ENCODE peak calls at places on chromosomes 16 and 17, in seven cellular contexts. N is MM.1S, A is GM23338, D is SK-N-SH, G is PC-3, U is HCT116, Q is OCI-LY7. X is an unnamed sample.
A peak's percentile ranks its signal among the peaks of the same experiment; 100 is the strongest.

GRCh38 chr17:64494121-64494520 is 2.7 kb downstream of the POLG2 start:
- DNase-seq in N (no peak), A (no peak), D (no peak), G (no peak), U (no peak), Q (no peak), X (no peak)

GRCh38 chr17:2233441-2233947 is 70.1 kb downstream of the SMG6 start:
- DNase-seq in N (no peak), A (no peak), D (no peak), G (no peak), U (no peak), Q (no peak), X (peak; percentile 78)

GRCh38 chr17:33964344-33964979 is 290.6 kb upstream of the CCL2 start:
- DNase-seq in N (peak; percentile 97), A (peak; percentile 64), D (no peak), G (no peak), U (no peak), Q (peak; percentile 71), X (no peak)

GRCh38 chr16:68234188-68235104 is 1.5 kb downstream of the ESRP2 start:
- DNase-seq in N (no peak), A (peak; percentile 71), D (no peak), G (peak; percentile 90), U (peak; percentile 61), Q (no peak), X (no peak)

GRCh38 chr17:80023261-80024205 is 12.1 kb downstream of the TBC1D16 start:
- DNase-seq in N (no peak), A (peak; percentile 72), D (peak; percentile 61), G (no peak), U (no peak), Q (no peak), X (peak; percentile 33)

GRCh38 chr16:53664724-53665345 is 38.8 kb downstream of the RPGRIP1L start:
- DNase-seq in N (no peak), A (no peak), D (no peak), G (no peak), U (no peak), Q (no peak), X (peak; percentile 96)

GRCh38 chr17:44794699-44795413 is 35.2 kb downstream of the GJC1 start:
- DNase-seq in N (no peak), A (no peak), D (no peak), G (peak; percentile 94), U (peak; percentile 73), Q (no peak), X (peak; percentile 96)

GRCh38 chr17:44409309-44410028 is 20.0 kb upstream of the ITGA2B start:
- DNase-seq in N (no peak), A (peak; percentile 28), D (peak; percentile 33), G (peak; percentile 9), U (no peak), Q (no peak), X (no peak)

GRCh38 chr16:28192811-28193529 is 18.8 kb downstream of the XPO6 start:
- DNase-seq in N (no peak), A (no peak), D (no peak), G (no peak), U (no peak), Q (peak; percentile 46), X (no peak)
- H3K4me1 ChIP-seq in N (peaks cover 10% of the 10 kb centered on the region), A (peaks cover 42% of the 10 kb centered on the region), D (peaks cover 2% of the 10 kb centered on the region), G (peaks cover 26% of the 10 kb centered on the region), U (peaks cover 2% of the 10 kb centered on the region), Q (peaks cover 43% of the 10 kb centered on the region), X (peaks cover 62% of the 10 kb centered on the region)

GRCh38 chr17:69539274-69539673 is 124.8 kb downstream of the MAP2K6 start:
- DNase-seq in N (no peak), A (no peak), D (no peak), G (no peak), U (no peak), Q (no peak), X (no peak)
- TF ChIP-seq EZH2phosphoT487 in N (no peak), A (no peak), D (no peak), G (no peak), U (no peak), Q (no peak), X (no peak)

GRCh38 chr16:89119161-89119621 is 25.5 kb downstream of the ACSF3 start:
- DNase-seq in N (no peak), A (no peak), D (no peak), G (no peak), U (no peak), Q (no peak), X (no peak)
- H3K4me1 ChIP-seq in N (peaks cover 40% of the 10 kb centered on the region), A (no peaks in the 10 kb centered on the region), D (no peaks in the 10 kb centered on the region), G (no peaks in the 10 kb centered on the region), U (no peaks in the 10 kb centered on the region), Q (peaks cover 57% of the 10 kb centered on the region), X (no peaks in the 10 kb centered on the region)

GRCh38 chr17:42780816-42781638 is 617 bp downstream of the WNK4 start:
- DNase-seq in N (no peak), A (peak; percentile 46), D (no peak), G (no peak), U (no peak), Q (no peak), X (peak; percentile 60)

GRCh38 chr17:42781639-42782401 is 1.4 kb downstream of the WNK4 start:
- DNase-seq in N (no peak), A (no peak), D (peak; percentile 38), G (peak; percentile 35), U (no peak), Q (no peak), X (peak; percentile 64)

GRCh38 chr17:42779304-42779941 is 987 bp upstream of the WNK4 start:
- DNase-seq in N (no peak), A (no peak), D (no peak), G (no peak), U (no peak), Q (no peak), X (no peak)

GRCh38 chr17:42778570-42778969 is 1.8 kb upstream of the WNK4 start:
- DNase-seq in N (no peak), A (no peak), D (no peak), G (no peak), U (no peak), Q (no peak), X (no peak)

DNA sequence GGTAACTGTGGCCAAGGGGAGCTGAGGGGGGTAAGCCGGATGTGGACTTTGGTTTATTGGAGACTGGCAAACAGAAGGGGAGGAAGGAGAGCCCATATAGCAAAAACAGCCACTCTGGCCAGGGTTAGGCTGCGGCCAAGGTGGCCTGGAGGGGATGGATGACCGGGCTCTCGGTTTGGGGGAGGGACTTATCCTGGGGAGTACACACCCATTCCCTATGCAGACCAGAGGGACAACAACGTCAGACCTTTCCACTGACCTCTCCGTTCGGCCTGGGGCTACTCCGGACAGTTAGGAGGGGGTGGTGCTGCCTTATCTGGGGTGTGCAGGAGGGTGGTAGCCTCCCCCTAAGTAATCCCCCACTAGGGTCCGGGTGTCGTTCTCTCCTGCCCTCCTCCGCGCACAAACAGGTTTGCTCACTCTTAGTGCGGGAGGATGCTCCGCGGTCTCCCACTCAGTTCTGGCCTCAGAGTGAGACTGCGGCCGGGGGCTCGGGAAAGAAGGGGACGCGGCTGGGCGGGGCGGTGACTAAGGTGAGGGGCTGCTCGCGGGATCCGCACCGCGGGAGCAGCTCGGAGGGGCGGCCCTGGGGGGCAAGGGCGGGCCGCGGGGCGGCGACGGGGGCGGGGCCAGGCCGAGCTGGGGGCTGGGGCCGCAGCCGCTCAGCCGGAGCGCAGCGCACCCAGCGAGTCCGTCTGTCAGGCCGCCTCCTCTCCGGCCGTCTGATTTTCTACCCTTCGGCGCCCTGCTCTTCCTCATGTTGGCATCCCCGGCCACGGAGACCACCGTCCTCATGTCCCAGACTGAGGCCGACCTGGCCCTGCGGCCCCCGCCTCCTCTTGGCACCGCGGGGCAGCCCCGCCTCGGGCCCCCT is at the start of gene WNK4:
- DNase-seq in N (no peak), A (peak; percentile 69), D (peak; percentile 89), G (peak; percentile 81), U (no peak), Q (no peak), X (peak; percentile 67)
- TF ChIP-seq EZH2phosphoT487 in N (no peak), A (no peak), D (no peak), G (no peak), U (no peak), Q (no peak), X (no peak)

GRCh38 chr17:70791748-70792443 is 622.6 kb downstream of the KCNJ2 start:
- DNase-seq in N (no peak), A (peak; percentile 16), D (no peak), G (no peak), U (no peak), Q (no peak), X (no peak)

GRCh38 chr17:70796757-70797156 is 627.4 kb downstream of the KCNJ2 start:
- DNase-seq in N (no peak), A (no peak), D (no peak), G (peak; percentile 7), U (no peak), Q (peak; percentile 60), X (no peak)

GRCh38 chr17:70795620-70796019 is 626.3 kb downstream of the KCNJ2 start:
- DNase-seq in N (no peak), A (no peak), D (no peak), G (no peak), U (no peak), Q (no peak), X (no peak)

GRCh38 chr17:70794757-70795156 is 625.4 kb downstream of the KCNJ2 start:
- DNase-seq in N (no peak), A (no peak), D (no peak), G (no peak), U (no peak), Q (no peak), X (no peak)

DNA sequence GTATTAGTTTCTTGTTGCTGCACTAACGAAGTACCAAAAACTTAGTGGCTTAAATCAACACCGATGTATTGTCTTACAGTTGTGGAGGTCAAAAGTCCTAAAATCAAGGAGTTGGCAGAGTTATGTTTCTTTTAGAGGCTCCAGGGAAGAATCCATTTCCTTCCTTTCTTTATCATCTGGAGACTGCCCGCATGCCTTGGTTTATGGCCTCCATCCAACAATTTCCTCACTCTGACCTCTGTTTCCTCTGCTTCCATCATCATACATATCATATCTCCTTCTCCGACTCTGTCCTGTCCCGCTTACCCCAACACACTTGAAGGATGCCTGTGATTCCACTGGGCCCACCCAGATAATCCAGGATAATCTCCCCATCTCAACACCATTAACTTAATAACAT is 627.8 kb downstream of the KCNJ2 start:
- DNase-seq in N (no peak), A (no peak), D (no peak), G (no peak), U (no peak), Q (no peak), X (no peak)
- H3K4me1 ChIP-seq in N (no peaks in the 10 kb centered on the region), A (no peaks in the 10 kb centered on the region), D (no peaks in the 10 kb centered on the region), G (no peaks in the 10 kb centered on the region), U (no peaks in the 10 kb centered on the region), Q (peaks cover 9% of the 10 kb centered on the region), X (no peaks in the 10 kb centered on the region)